ENCODE peak calls at places on chromosome 17, in four cellular contexts. P, J, H and K are unnamed samples.

GRCh38 chr17:47941246-47941997 is at the start of gene PNPO:
- DNase-seq in P (peak), J (peak), H (peak), K (peak)

GRCh38 chr17:45171338-45172231 is 9.9 kb downstream of the HEXIM2 start:
- DNase-seq in J (peak), H (no peak), P (no peak), K (no peak)

GRCh38 chr17:7136266-7136877 is 21.8 kb upstream of the ASGR2 start:
- DNase-seq in J (peak), H (peak), P (peak), K (peak)

GRCh38 chr17:7132511-7133094 is 18.0 kb upstream of the ASGR2 start:
- DNase-seq in P (no peak), J (no peak), H (no peak), K (peak)

GRCh38 chr17:57090560-57091185 is 5.6 kb downstream of the AKAP1 start:
- DNase-seq in H (no peak), J (no peak), P (no peak), K (no peak)

GRCh38 chr17:5901731-5902660 is 168.2 kb upstream of the WSCD1 start:
- DNase-seq in H (no peak), J (no peak), P (no peak), K (no peak)

GRCh38 chr17:27338536-27338985 is 44.6 kb downstream of the WSB1 start:
- DNase-seq in J (no peak), H (no peak), P (no peak), K (no peak)

GRCh38 chr17:14337596-14338079 is 36.8 kb downstream of the HS3ST3B1 start:
- DNase-seq in H (no peak), J (no peak), P (no peak), K (no peak)

GRCh38 chr17:1725642-1726511 is 1.4 kb downstream of the WDR81 start:
- DNase-seq in J (no peak), H (peak), P (no peak), K (no peak)

GRCh38 chr17:8189041-8189710 is 804 bp downstream of the BORCS6 start:
- DNase-seq in H (peak), P (no peak), J (no peak), K (peak)

GRCh38 chr17:12021604-12022003 is 927 bp downstream of the MAP2K4 start:
- DNase-seq in P (no peak), H (no peak), J (no peak), K (no peak)

GRCh38 chr17:64706224-64707076 is 44.3 kb upstream of the SMURF2 start:
- DNase-seq in P (no peak), J (peak), H (no peak), K (no peak)

GRCh38 chr17:82095777-82096708 is 2.0 kb downstream of the FASN start:
- DNase-seq in J (no peak), P (no peak), H (peak), K (peak)

GRCh38 chr17:65398036-65398787 is 163.2 kb downstream of the AXIN2 start:
- DNase-seq in H (no peak), J (no peak), P (no peak), K (no peak)

GRCh38 chr17:81941484-81942166 is 4.5 kb upstream of the PYCR1 start:
- DNase-seq in H (peak), P (no peak), J (no peak), K (no peak)

GRCh38 chr17:64662774-64663367 is 764 bp upstream of the SMURF2 start:
- DNase-seq in H (no peak), J (no peak), P (no peak), K (no peak)

GRCh38 chr17:600576-601301 is 113.9 kb downstream of the VPS53 start:
- DNase-seq in P (no peak), J (no peak), H (no peak), K (peak)

GRCh38 chr17:29146369-29146972 is 33.7 kb downstream of the MYO18A start:
- DNase-seq in H (no peak), J (no peak), P (no peak), K (no peak)

GRCh38 chr17:65531508-65532431 is 29.7 kb downstream of the AXIN2 start:
- DNase-seq in H (peak), P (peak), J (no peak), K (peak)

GRCh38 chr17:56629450-56630187 is 36.1 kb downstream of the NOG start:
- DNase-seq in J (peak), P (no peak), H (no peak), K (peak)

GRCh38 chr17:80291260-80291659 is 30.6 kb downstream of the RNF213 start:
- DNase-seq in H (no peak), J (no peak), P (no peak), K (no peak)

GRCh38 chr17:77242118-77242800 is 101.5 kb downstream of the SEC14L1 start:
- DNase-seq in P (no peak), J (no peak), H (no peak), K (no peak)

GRCh38 chr17:67165201-67165600 is 79.8 kb downstream of the HELZ start:
- DNase-seq in H (peak), J (no peak), P (peak), K (no peak)

GRCh38 chr17:77810536-77810935 is 148.0 kb upstream of the TNRC6C start:
- DNase-seq in P (no peak), H (peak), J (no peak), K (peak)

GRCh38 chr17:76670020-76670707 is 26.6 kb upstream of the ST6GALNAC1 start:
- DNase-seq in H (no peak), P (no peak), J (no peak), K (peak)

GRCh38 chr17:32467949-32468348 is 18.8 kb upstream of the CDK5R1 start:
- DNase-seq in J (no peak), P (no peak), H (no peak), K (no peak)

GRCh38 chr17:4802228-4802627 is at the start of gene C17orf114:
- DNase-seq in P (no peak), H (no peak), J (no peak), K (no peak)

GRCh38 chr17:29108806-29109476 is 66.0 kb downstream of the PIPOX start:
- DNase-seq in H (no peak), J (no peak), P (no peak), K (no peak)

GRCh38 chr17:72603346-72604242 is 482.8 kb downstream of the SOX9 start:
- DNase-seq in P (no peak), H (no peak), J (peak), K (peak)

GRCh38 chr17:74215332-74215727 is 2.0 kb downstream of the TTYH2 start:
- DNase-seq in H (peak), J (no peak), P (no peak), K (no peak)

GRCh38 chr17:18919963-18920362 is 32.0 kb upstream of the SLC5A10 start:
- DNase-seq in H (no peak), J (peak), P (no peak), K (no peak)

GRCh38 chr17:12637015-12637414 is 28.7 kb upstream of the MYOCD start:
- DNase-seq in J (peak), P (no peak), H (no peak), K (peak)

GRCh38 chr17:81191116-81191515 is 25.1 kb upstream of the AATK start:
- DNase-seq in J (no peak), P (no peak), H (no peak), K (no peak)

GRCh38 chr17:76598004-76598439 is 12.4 kb upstream of the ST6GALNAC2 start:
- DNase-seq in H (no peak), J (no peak), P (no peak), K (no peak)

GRCh38 chr17:79977711-79978544 is 57.7 kb downstream of the TBC1D16 start:
- DNase-seq in J (no peak), P (no peak), H (no peak), K (no peak)

GRCh38 chr17:40884708-40885512 is at the start of gene KRT20:
- DNase-seq in H (no peak), J (no peak), P (no peak), K (no peak)

GRCh38 chr17:48961516-48962233 is 6.7 kb downstream of the GIP start:
- DNase-seq in P (no peak), H (no peak), J (peak), K (peak)

GRCh38 chr17:16380640-16381495 is at the start of gene UBB:
- DNase-seq in H (peak), J (peak), P (peak), K (peak)

GRCh38 chr17:16379654-16380053 is 1.2 kb upstream of the UBB start:
- DNase-seq in J (no peak), P (no peak), H (no peak), K (no peak)

GRCh38 chr17:16381496-16381820 is 567 bp downstream of the UBB start:
- DNase-seq in J (no peak), H (no peak), P (no peak), K (no peak)

GRCh38 chr17:16384557-16384956 is 3.7 kb downstream of the UBB start:
- DNase-seq in J (no peak), H (no peak), P (no peak), K (no peak)

DNA sequence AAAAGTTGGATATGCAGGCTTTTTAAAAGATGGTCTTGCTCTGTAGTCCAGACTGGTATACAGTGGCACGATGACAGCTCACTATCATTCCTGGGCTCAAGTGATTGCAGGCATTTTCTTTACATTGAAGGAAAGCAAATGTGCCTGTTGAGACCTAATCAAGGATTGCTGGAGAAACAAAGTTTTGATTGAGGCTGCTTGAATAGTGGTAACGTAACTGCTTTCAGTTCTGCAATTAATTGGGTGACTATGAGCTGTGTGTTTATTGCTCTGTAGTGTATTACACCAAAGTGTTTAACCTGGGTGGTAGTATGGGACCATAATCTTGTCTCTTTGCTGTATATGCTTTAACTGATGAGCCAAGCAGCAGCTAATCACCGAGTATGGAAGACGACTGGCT is 2.3 kb downstream of the UBB start:
- DNase-seq in P (no peak), J (no peak), H (no peak), K (no peak)
- H3K4me3 ChIP-seq in P (no peak), J (peak), H (no peak), K (no peak)

GRCh38 chr17:61157246-61157887 is 242.3 kb upstream of the TBX2 start:
- DNase-seq in H (peak), P (no peak), J (peak), K (peak)
- TF ChIP-seq CTCF in H (no peak), P (no peak), J (no peak), K (peak)

GRCh38 chr17:9273334-9274118 is 252.2 kb downstream of the NTN1 start:
- DNase-seq in P (no peak), H (no peak), J (no peak), K (no peak)
- H3K4me3 ChIP-seq in P (no peak), H (no peak), J (no peak), K (no peak)

DNA sequence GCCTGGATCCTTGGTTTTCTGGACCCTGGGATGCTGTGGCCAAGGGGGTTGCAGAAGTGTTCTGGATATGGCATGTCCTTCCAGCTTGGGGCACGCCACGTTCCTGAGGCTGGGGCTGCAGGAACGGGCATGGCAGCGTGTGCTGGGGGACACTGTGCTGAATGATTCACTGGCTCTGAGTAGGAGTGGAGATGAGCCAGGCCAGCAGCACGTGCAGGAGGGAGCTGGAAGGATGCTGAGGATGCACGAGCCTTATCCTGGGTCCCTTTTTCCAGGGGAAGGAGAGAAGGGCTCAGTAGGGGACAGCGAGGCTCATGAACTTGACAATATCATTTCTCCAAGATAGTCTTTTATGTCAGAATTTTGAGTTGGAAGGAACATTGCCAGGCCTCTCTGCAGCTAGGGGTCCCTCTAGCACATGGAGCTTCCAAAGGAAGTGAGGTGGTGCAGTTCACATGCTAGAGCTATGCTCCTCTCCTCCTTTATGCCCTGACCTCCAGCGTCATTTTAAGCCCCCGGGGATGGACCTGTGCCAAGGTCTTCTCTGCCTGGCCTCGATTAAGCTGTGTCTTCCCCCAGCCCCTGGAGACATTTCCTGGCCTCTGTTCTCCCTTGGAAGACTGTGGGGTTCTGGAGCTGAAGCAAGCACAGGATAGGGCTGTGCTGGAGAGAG is 125.9 kb downstream of the OR1D5 start:
- DNase-seq in J (no peak), H (no peak), P (no peak), K (peak)
- TF ChIP-seq CTCF in J (no peak), H (no peak), P (no peak), K (peak)

GRCh38 chr17:50199211-50199633 is 2.2 kb downstream of the COL1A1 start:
- DNase-seq in J (no peak), H (no peak), P (no peak), K (peak)

GRCh38 chr17:50196036-50196435 is 5.4 kb downstream of the COL1A1 start:
- DNase-seq in H (no peak), J (no peak), P (no peak), K (peak)

GRCh38 chr17:50196826-50197225 is 4.6 kb downstream of the COL1A1 start:
- DNase-seq in H (no peak), J (no peak), P (no peak), K (peak)

GRCh38 chr17:50199651-50200446 is 1.6 kb downstream of the COL1A1 start:
- DNase-seq in H (peak), P (peak), J (peak), K (peak)

GRCh38 chr17:50198026-50198669 is 3.3 kb downstream of the COL1A1 start:
- DNase-seq in P (peak), H (peak), J (peak), K (peak)
- H3K4me3 ChIP-seq in P (no peak), H (no peak), J (no peak), K (peak)

DNA sequence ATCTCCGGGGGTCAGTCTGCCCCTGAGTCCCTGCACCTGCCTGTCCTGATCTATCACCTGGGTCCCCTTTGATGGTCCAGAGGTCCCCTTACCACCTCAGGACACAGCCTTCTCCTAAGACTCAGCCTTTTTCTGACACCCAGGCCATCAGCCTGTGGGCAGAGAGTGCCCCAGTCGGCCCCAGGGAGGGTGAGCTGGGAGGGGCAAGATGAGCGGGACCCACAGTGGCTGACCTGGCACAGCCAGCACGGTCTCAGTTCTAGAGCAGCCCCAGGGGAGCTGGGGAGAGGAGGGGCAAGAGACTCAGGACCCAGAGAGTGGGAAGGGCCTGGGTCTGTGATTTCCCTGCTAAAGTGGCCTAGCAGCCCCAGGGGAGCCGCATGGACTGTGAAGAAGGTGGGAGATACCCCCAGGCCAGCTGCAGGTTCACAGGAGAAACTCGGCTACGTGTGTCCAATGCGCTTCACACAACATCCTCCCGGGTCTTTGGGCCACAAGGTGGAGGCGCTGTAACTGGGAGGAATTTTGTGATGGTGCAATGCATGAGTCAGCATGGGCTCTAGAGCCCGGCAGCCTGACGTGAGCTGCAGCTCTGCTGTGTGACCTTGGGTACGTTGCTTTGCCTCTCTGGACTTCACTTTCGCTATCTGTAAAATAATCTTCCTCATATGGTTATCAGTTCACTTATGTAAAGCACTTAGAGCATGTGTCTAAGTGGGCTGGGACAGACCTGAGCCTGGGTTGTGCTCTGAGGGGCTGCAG is 67.2 kb upstream of the LHX1 start:
- DNase-seq in P (no peak), J (peak), H (no peak), K (peak)
- TF ChIP-seq CTCF in P (no peak), J (peak), H (no peak), K (peak)

GRCh38 chr17:17455173-17455572 is 21.6 kb upstream of the MED9 start:
- DNase-seq in H (no peak), P (no peak), J (no peak), K (no peak)
- H3K4me3 ChIP-seq in H (no peak), P (no peak), J (no peak), K (no peak)

DNA sequence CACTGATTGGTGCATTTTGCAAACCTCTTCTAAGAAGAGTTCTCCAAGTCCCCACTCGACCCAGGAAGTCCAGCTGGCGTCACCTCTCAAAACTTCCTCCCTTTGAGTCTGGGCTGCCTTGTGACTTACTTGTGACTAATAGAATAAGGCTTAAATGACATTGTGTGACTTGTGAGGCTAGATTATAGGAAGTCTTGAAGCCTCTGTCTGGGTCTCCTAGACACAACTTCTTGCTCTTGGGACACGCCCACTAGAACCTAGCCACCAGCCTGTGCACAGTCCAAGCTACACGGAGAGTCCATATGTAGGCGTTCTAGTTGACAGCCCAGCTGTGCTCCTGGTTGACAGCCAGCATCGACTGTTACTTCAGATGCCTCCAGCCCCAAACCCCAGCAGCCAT is 66.7 kb upstream of the TANC2 start:
- DNase-seq in J (no peak), H (peak), P (peak), K (no peak)
- TF ChIP-seq CTCF in J (no peak), H (no peak), P (no peak), K (no peak)

GRCh38 chr17:43698678-43699437 is 37.1 kb upstream of the MEOX1 start:
- DNase-seq in H (no peak), J (no peak), P (no peak), K (no peak)
- H3K4me3 ChIP-seq in H (no peak), J (no peak), P (no peak), K (no peak)

DNA sequence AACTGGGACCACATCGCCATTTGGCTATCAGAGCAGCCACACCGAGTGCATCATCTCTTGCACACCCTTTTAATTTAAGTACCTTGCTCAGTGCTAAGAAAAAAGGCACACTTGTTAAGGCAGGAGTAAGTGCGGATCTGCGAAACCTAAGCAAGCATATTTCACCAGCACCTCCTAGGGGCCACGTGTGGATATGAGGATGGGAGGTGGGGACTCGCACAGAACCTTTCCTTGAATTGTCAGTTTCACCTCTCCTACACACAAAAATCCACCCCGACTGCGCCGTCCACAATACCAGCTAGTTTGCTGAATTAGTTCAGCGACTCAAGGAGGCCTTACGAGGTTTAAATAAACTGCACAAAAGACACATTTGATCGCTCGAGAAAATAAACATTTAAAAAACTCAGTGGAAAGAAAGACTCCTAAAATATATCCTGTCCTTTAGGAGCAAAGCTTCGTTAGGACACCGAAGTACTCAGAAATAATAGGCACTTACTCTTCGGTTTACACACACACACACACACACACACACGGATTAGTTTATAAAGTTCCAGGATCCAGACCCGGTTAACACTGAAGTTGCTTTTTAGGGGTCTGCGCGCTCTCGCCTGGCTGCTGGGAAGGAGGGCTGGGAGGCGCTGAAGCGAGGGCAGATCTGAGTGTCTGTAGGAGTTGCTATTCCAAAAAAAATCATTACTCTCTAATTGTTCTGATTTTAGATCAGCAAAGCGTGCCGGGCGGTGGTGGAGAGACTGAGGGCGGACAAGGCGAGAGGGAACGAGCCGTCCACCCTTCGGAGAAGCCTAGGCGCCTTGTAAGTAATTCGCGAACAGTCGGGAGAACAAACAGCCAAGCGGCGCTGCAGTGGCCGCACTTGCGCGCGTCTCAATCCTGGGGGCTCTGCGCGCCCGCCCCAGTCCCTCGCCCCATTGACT is 1.0 kb upstream of the KCNJ2 start:
- DNase-seq in H (peak), P (peak), J (peak), K (peak)
- TF ChIP-seq CTCF in H (peak), P (peak), J (peak), K (peak)